ENCODE peak calls at places on chromosomes 13 and 19, in four cellular contexts. M is Caco-2, I is mesenchymal stem cell, E is GM23248. R is an unnamed sample. For H3K9me3 and H3K27me3, the result is how much of the 10 kb centered on the place peaks cover.

GRCh38 chr13:48595330-48596127 is 58.2 kb upstream of the CYSLTR2 start:
- DNase-seq in E (peak), I (peak), M (peak), R (peak)

GRCh38 chr19:41299755-41300089 is 10.2 kb upstream of the CCDC97 start:
- DNase-seq in M (no peak), I (peak), E (peak), R (no peak)

GRCh38 chr13:31328549-31329229 is 128.9 kb downstream of the B3GLCT start:
- DNase-seq in I (no peak), E (peak), M (no peak), R (no peak)

GRCh38 chr19:18194554-18195238 is 1.7 kb downstream of the MPV17L2 start:
- DNase-seq in I (peak), M (no peak), E (peak), R (no peak)

GRCh38 chr19:9498183-9498902 is at the start of gene ZNF560:
- DNase-seq in I (no peak), E (peak), M (no peak), R (no peak)

GRCh38 chr19:1131718-1132552 is 28.1 kb downstream of the GPX4 start:
- DNase-seq in I (peak), M (peak), E (peak), R (peak)

GRCh38 chr19:5801796-5802616 is 2.9 kb upstream of the NRTN start:
- DNase-seq in I (peak), E (peak), M (no peak), R (no peak)

GRCh38 chr19:3942790-3943409 is 10.0 kb downstream of the NMRK2 start:
- DNase-seq in I (no peak), E (peak), M (no peak), R (no peak)

GRCh38 chr13:27483421-27483820 is 33.1 kb upstream of the MTIF3 start:
- DNase-seq in M (no peak), E (no peak), I (no peak), R (no peak)

GRCh38 chr13:74135306-74136088 is 1.3 kb upstream of the KLF12 start:
- DNase-seq in I (peak), E (peak), M (peak), R (peak)

GRCh38 chr13:39804332-39805231 is 149.1 kb downstream of the COG6 start:
- DNase-seq in M (no peak), I (no peak), E (no peak), R (no peak)

GRCh38 chr19:41671481-41671880 is 16.6 kb downstream of the CEACAM7 start:
- DNase-seq in M (no peak), I (no peak), E (no peak), R (no peak)

GRCh38 chr19:3082331-3082730 is 11.8 kb upstream of the GNA11 start:
- DNase-seq in M (no peak), E (no peak), I (no peak), R (no peak)

GRCh38 chr13:25881136-25881926 is 170.5 kb downstream of the SHISA2 start:
- DNase-seq in I (peak), M (no peak), E (no peak), R (no peak)

GRCh38 chr19:55157064-55157908 is at the start of gene TNNI3:
- DNase-seq in I (no peak), M (no peak), E (no peak), R (no peak)

GRCh38 chr13:76889254-76889653 is 3.0 kb upstream of the KCTD12 start:
- DNase-seq in I (no peak), M (no peak), E (no peak), R (no peak)

GRCh38 chr19:35805518-35806102 is 7.0 kb downstream of the PRODH2 start:
- DNase-seq in E (no peak), M (no peak), I (no peak), R (no peak)

GRCh38 chr13:31793246-31793645 is 53.9 kb downstream of the RXFP2 start:
- DNase-seq in M (no peak), I (no peak), E (peak), R (peak)

GRCh38 chr13:33303885-33304284 is 18.3 kb upstream of the STARD13 start:
- DNase-seq in M (no peak), E (peak), I (peak), R (no peak)

GRCh38 chr19:4064551-4065260 is 2.0 kb downstream of the ZBTB7A start:
- DNase-seq in I (no peak), E (peak), M (peak), R (peak)

GRCh38 chr13:31321457-31321856 is 121.7 kb downstream of the B3GLCT start:
- DNase-seq in M (no peak), I (no peak), E (no peak), R (no peak)

GRCh38 chr13:50715402-50716146 is 127.9 kb downstream of the DLEU7 start:
- DNase-seq in E (no peak), M (no peak), I (no peak), R (no peak)

GRCh38 chr19:3179739-3180293 is 1.2 kb downstream of the S1PR4 start:
- DNase-seq in I (no peak), E (no peak), M (no peak), R (no peak)

GRCh38 chr19:39941615-39942507 is 7.4 kb upstream of the FCGBP start:
- DNase-seq in E (no peak), M (no peak), I (peak), R (peak)

GRCh38 chr13:33487575-33488243 is 202.2 kb upstream of the STARD13 start:
- DNase-seq in E (peak), I (peak), M (no peak), R (peak)

GRCh38 chr13:19072543-19072942 is 109.1 kb downstream of the TUBA3C start:
- DNase-seq in M (no peak), I (no peak), E (no peak), R (no peak)

GRCh38 chr13:19070398-19070735 is 111.3 kb downstream of the TUBA3C start:
- DNase-seq in I (no peak), E (no peak), M (no peak), R (no peak)

GRCh38 chr13:19069684-19070397 is 111.8 kb downstream of the TUBA3C start:
- DNase-seq in I (no peak), E (no peak), M (no peak), R (no peak)

GRCh38 chr13:19074519-19074918 is 107.1 kb downstream of the TUBA3C start:
- DNase-seq in I (no peak), M (no peak), E (no peak), R (no peak)

GRCh38 chr13:19071161-19071936 is 110.3 kb downstream of the TUBA3C start:
- DNase-seq in E (no peak), I (no peak), M (no peak), R (no peak)
- H3K9me3 ChIP-seq in E (under half), I (under half), M (under half), R (under half)

DNA sequence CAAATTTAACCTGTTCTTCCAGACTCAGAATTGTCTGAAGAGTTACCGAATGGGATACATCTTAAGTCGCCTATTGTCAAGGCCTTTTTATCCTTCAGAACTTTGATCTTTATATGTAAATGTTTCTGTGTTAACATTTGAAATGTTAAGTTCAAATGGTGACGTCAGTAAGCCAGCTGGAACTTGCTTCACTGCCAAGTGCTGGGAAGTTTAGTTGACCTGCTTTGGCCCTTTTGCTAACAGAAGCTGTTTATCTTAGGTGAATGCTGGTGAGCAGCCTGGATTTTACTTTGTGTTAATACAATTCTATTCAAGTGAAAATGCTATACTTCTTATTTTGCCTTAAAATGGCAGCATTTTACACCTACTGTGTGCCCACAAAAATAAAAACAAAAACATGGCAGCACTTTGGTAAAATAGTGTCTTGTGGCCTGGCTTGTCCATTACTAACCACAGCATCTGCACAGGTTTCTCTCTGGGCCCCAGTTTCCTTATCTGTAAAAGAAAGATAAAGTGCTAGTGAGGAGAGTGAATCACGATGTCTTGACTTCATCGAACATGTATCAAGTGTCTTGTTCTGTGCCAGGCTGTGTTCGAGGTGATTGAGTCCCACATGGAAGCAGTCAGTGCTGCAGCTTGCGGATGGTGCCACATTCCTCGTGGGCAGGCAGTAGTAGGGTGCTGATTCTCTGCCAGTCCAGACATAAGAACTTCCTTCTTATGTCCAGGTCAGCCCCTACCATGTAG is 2.2 kb downstream of the NAXD start:
- DNase-seq in I (peak), E (peak), M (no peak), R (peak)
- H3K4me3 ChIP-seq in I (no peak), E (peak), M (peak), R (no peak)

GRCh38 chr19:7868671-7869452 is 5.3 kb downstream of the PRR36 start:
- DNase-seq in I (peak), M (peak), E (peak), R (peak)
- H3K27me3 ChIP-seq in I (half or more), M (under half), E (under half), R (under half)

DNA sequence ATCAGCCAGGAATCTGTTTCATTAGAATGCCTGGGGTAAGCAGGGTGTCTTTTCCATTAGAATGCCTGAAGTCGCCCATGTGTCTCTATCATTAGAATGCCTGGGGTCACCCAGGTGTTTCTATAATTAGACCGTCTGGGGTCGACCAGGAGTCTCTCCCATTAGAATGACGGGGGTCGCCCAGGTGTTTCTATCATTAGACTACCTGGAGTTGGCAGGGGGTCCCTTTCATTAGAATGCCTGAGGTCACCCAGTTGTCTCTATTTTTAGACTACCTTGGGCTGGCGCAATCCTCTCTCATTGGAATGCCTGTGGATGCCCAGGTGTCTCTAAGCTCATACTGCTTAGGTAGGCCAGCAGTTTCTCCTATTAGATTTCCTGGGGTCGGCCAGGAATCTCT is 1447.6 kb downstream of the UQCRFS1 start:
- DNase-seq in M (no peak), E (no peak), I (no peak), R (no peak)
- H3K9me3 ChIP-seq in M (under half), E (under half), I (under half), R (under half)

R was measured in small intestine.